ENCODE peak calls at places on chromosomes 1 and 21, in five cellular contexts. E is OCI-LY7, Y is colonic mucosa, K is H1, X is hepatocyte. J is an unnamed sample.

GRCh38 chr1:37989381-37989930 is 366 bp downstream of the SF3A3 start:
- DNase-seq in K (no peak), Y (peak; percentile 57), X (peak; percentile 33), E (peak; percentile 56), J (peak; percentile 55)

GRCh38 chr1:12452262-12452661 is 165.7 kb downstream of the DHRS3 start:
- DNase-seq in X (no peak), K (no peak), Y (no peak), E (no peak), J (no peak)

GRCh38 chr1:227541129-227541528 is 22.2 kb upstream of the ZNF678 start:
- DNase-seq in X (no peak), K (no peak), Y (no peak), E (no peak), J (no peak)

GRCh38 chr1:240417317-240417716 is 194.6 kb downstream of the GREM2 start:
- DNase-seq in E (no peak), X (no peak), Y (no peak), K (no peak), J (no peak)

GRCh38 chr1:93980320-93980744 is 71.1 kb upstream of the GCLM start:
- DNase-seq in Y (no peak), X (no peak), E (peak; percentile 36), K (no peak), J (no peak)

GRCh38 chr1:40316595-40317393 is at the start of gene COL9A2:
- DNase-seq in X (peak; percentile 73), E (peak; percentile 75), Y (no peak), K (no peak), J (no peak)

GRCh38 chr21:45301521-45302081 is 13.9 kb upstream of the POFUT2 start:
- DNase-seq in K (no peak), Y (no peak), X (no peak), E (no peak), J (no peak)

GRCh38 chr1:201884472-201884871 is 4.2 kb upstream of the SHISA4 start:
- DNase-seq in Y (no peak), K (no peak), E (no peak), X (no peak), J (no peak)

GRCh38 chr1:226976671-226977287 is 36.7 kb downstream of the COQ8A start:
- DNase-seq in X (no peak), E (no peak), Y (no peak), K (no peak), J (no peak)

GRCh38 chr1:98903261-98903660 is 101.4 kb downstream of the PLPPR5 start:
- DNase-seq in K (no peak), Y (no peak), E (no peak), X (no peak), J (no peak)

GRCh38 chr1:227560393-227560792 is 3.0 kb upstream of the ZNF678 start:
- DNase-seq in Y (no peak), X (no peak), E (no peak), K (no peak), J (no peak)

GRCh38 chr1:61568460-61569211 is 156.3 kb downstream of the TM2D1 start:
- DNase-seq in K (no peak), Y (no peak), X (no peak), E (no peak), J (no peak)

GRCh38 chr1:55700359-55701130 is 485.4 kb upstream of the USP24 start:
- DNase-seq in X (no peak), E (no peak), K (no peak), Y (no peak), J (no peak)

GRCh38 chr1:75587692-75588091 is 23.2 kb downstream of the SLC44A5 start:
- DNase-seq in K (no peak), Y (no peak), E (no peak), X (no peak), J (no peak)

GRCh38 chr1:78104322-78104721 is 58.6 kb downstream of the GIPC2 start:
- DNase-seq in Y (no peak), E (no peak), K (no peak), X (no peak), J (no peak)

GRCh38 chr1:78102082-78102481 is 56.3 kb downstream of the GIPC2 start:
- DNase-seq in E (no peak), Y (no peak), K (no peak), X (no peak), J (no peak)

GRCh38 chr1:78101051-78101450 is 55.3 kb downstream of the GIPC2 start:
- DNase-seq in E (no peak), X (no peak), K (no peak), Y (no peak), J (no peak)

GRCh38 chr1:78102916-78103315 is 57.1 kb downstream of the GIPC2 start:
- DNase-seq in E (no peak), K (no peak), X (no peak), Y (no peak), J (no peak)

DNA sequence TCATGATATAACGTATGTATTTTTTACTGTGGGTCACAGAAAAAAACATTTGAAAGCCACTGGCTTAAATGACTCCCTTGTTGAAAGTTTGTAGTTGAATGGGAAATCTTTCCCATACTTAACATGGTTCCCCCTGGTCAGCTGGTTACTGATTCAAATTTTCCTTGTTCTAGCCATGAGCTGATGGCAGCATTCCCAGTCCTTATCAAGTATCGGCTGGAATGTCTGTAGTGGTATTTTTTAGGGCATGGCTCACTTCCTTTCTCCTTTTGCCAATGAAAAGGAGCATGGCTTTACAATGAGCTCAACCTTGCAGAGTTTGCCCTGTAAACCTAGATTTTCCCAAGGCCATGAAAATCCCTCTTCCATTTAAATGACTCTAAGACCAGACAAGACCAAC is 55.7 kb downstream of the GIPC2 start:
- DNase-seq in E (no peak), K (no peak), Y (peak; percentile 62), X (peak; percentile 43), J (peak; percentile 58)
- TF ChIP-seq CTCF in E (no peak), K (no peak), Y (no peak), X (no peak), J (no peak)

GRCh38 chr1:158011714-158012113 is 18.3 kb downstream of the KIRREL1 start:
- DNase-seq in X (no peak), Y (no peak), E (no peak), K (no peak), J (no peak)
- H3K4me1 ChIP-seq in X (peaks cover 65% of the 10 kb centered on the region), Y (no peaks in the 10 kb centered on the region), E (no peaks in the 10 kb centered on the region), K (peaks cover 49% of the 10 kb centered on the region), J (peaks cover 22% of the 10 kb centered on the region)

GRCh38 chr1:66292944-66293343 is 241.0 kb upstream of the SGIP1 start:
- DNase-seq in Y (no peak), E (no peak), K (no peak), X (no peak), J (no peak)
- TF ChIP-seq CTCF in Y (no peak), E (no peak), K (no peak), X (no peak), J (no peak)

GRCh38 chr1:24124980-24125379 is 13.0 kb upstream of the MYOM3 start:
- DNase-seq in Y (no peak), K (no peak), X (no peak), E (no peak), J (no peak)

GRCh38 chr1:24127801-24128363 is 15.1 kb downstream of the IL22RA1 start:
- DNase-seq in K (no peak), Y (no peak), E (no peak), X (no peak), J (no peak)

GRCh38 chr1:24126672-24127023 is 14.7 kb upstream of the MYOM3 start:
- DNase-seq in Y (no peak), K (no peak), E (no peak), X (no peak), J (no peak)

GRCh38 chr1:24127134-24127800 is 15.3 kb upstream of the MYOM3 start:
- DNase-seq in K (no peak), X (no peak), Y (no peak), E (no peak), J (no peak)

DNA sequence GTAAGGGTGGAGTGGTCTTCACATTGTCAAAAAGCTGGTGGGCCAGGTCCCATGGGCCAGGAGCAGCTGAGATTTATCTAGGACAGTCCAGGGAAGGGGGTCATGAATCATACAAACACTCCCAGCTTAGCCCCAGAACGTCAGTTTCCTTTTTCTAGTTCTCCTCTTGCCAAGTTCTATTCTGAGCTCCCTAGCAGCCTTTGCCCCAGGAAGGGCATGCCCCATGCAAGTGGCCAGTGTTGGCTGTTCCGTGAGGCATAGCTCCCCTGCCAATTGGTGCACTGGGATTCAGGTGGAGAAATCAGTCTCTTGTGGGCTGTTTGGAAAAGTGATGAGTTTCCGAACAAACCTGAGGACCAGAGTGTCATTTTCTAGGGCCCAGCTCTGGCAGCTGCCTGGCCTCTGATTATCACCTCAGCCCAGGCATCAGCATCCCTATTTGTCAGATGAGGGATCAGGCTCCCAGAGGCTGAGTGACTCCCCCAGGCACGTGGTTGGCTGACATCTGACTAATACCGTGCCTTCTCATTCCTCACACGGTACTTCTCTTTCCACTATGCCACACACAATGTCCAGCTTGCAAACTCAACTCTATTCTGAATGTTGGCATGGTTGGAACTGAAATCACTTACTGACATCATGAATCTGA is 14.2 kb upstream of the MYOM3 start:
- DNase-seq in K (no peak), X (no peak), E (no peak), Y (no peak), J (no peak)
- H3K4me1 ChIP-seq in K (no peaks in the 10 kb centered on the region), X (no peaks in the 10 kb centered on the region), E (no peaks in the 10 kb centered on the region), Y (no peaks in the 10 kb centered on the region), J (no peaks in the 10 kb centered on the region)

DNA sequence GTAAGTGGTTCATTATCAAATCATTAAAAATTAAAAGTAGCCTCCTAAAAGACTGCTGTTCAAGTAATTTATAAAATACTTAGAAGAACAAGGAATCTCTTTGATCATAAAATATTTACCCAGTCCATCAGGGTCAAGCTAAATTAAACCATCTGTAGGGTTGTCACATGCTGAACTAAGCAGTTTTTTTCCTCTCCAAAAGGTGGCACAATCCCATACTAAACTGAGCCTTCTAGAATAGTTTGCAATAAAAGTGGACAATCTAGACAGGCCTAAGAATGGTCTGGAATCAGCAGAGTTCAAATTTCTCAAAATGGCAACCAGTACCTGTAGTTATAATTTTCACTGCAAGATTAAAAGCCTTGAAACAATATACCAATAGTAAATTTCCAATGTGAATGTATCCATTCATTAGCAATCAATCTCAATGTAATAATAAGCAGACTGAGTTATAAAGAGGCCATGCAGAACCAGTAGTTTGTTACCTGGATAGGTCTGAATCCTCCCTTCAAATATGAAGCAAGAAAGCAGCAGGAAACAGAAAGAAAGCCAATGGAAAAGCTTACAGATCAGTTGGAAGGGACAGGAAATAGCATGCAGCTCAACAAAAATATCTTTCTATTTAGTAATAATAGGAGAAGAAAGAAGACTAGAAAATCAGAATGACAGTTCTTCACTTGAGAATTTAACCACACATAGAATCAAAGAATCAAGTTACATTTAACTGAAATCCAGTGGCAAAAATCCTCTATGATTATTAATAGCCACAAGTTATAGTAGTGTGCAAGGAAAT is 194.6 kb downstream of the EIF4G3 start:
- DNase-seq in K (no peak), X (peak; percentile 18), Y (no peak), E (peak; percentile 19), J (no peak)
- TF ChIP-seq CTCF in K (no peak), X (peak; percentile 49), Y (peak; percentile 13), E (peak; percentile 66), J (no peak)

GRCh38 chr1:23616292-23616822 is 57.1 kb upstream of the ID3 start:
- DNase-seq in E (peak; percentile 63), X (no peak), Y (no peak), K (no peak), J (no peak)

GRCh38 chr1:23613191-23614126 is 54.2 kb upstream of the ID3 start:
- DNase-seq in X (no peak), K (no peak), E (peak; percentile 96), Y (no peak), J (no peak)

GRCh38 chr1:23615423-23615822 is 56.1 kb upstream of the ID3 start:
- DNase-seq in X (no peak), K (no peak), Y (no peak), E (peak; percentile 20), J (no peak)

GRCh38 chr1:23615852-23616251 is 56.6 kb upstream of the ID3 start:
- DNase-seq in K (no peak), X (no peak), E (peak; percentile 20), Y (no peak), J (no peak)

GRCh38 chr1:23614128-23614660 is 54.9 kb upstream of the ID3 start:
- DNase-seq in K (no peak), X (no peak), E (peak; percentile 94), Y (no peak), J (no peak)
- H3K4me1 ChIP-seq in K (peaks cover 14% of the 10 kb centered on the region), X (no peaks in the 10 kb centered on the region), E (peaks cover 98% of the 10 kb centered on the region), Y (no peaks in the 10 kb centered on the region), J (peaks cover 5% of the 10 kb centered on the region)